ENCODE peak calls at places on chromosomes 4 and X, in five cellular contexts. W, V, K, D and B are unnamed samples.

GRCh38 chr4:161419822-161420221 is 744.0 kb downstream of the FSTL5 start:
- DNase-seq in W (no peak), V (no peak), K (no peak), D (no peak), B (peak)

GRCh38 chr4:80266902-80267380 is 477 bp downstream of the FGF5 start:
- DNase-seq in W (no peak), V (no peak), K (no peak), D (no peak), B (peak)

GRCh38 chr4:5566526-5566925 is 141.8 kb downstream of the EVC2 start:
- DNase-seq in W (no peak), V (no peak), K (no peak), D (no peak), B (no peak)

GRCh38 chr4:152382057-152382785 is 153.7 kb downstream of the FBXW7 start:
- DNase-seq in W (no peak), V (no peak), K (no peak), D (no peak), B (peak)

GRCh38 chrX:39945709-39946108 is 152.0 kb downstream of the BCOR start:
- DNase-seq in W (no peak), V (no peak), K (no peak), D (no peak), B (no peak)

GRCh38 chr4:188611143-188611542 is 471.9 kb downstream of the TRIML1 start:
- DNase-seq in W (no peak), V (no peak), K (no peak), D (no peak), B (no peak)

GRCh38 chrX:74536142-74537010 is 78.0 kb downstream of the RLIM start:
- DNase-seq in W (peak), V (peak), K (peak), D (no peak), B (peak)

GRCh38 chr4:15162465-15163283 is 160.4 kb downstream of the CPEB2 start:
- DNase-seq in W (peak), V (no peak), K (no peak), D (no peak), B (peak)

GRCh38 chr4:184355111-184355604 is 119.2 kb downstream of the IRF2 start:
- DNase-seq in W (peak), V (no peak), K (peak), D (peak), B (peak)

GRCh38 chrX:30521440-30522182 is 56.0 kb downstream of the TASL start:
- DNase-seq in W (no peak), V (no peak), K (no peak), D (no peak), B (no peak)

GRCh38 chr4:1472148-1472797 is 66.0 kb upstream of the NKX1-1 start:
- DNase-seq in W (no peak), V (peak), K (no peak), D (no peak), B (no peak)

GRCh38 chrX:13899607-13900006 is 82.7 kb upstream of the GPM6B start:
- DNase-seq in W (peak), V (no peak), K (no peak), D (peak), B (no peak)

GRCh38 chr4:129043523-129043922 is 49.8 kb downstream of the SCLT1 start:
- DNase-seq in W (peak), V (no peak), K (no peak), D (peak), B (peak)

GRCh38 chrX:48957477-48957826 is at the start of gene OTUD5:
- DNase-seq in W (peak), V (peak), K (peak), D (no peak), B (peak)

GRCh38 chr4:2450394-2451035 is 18.4 kb upstream of the RNF4 start:
- DNase-seq in W (no peak), V (peak), K (no peak), D (no peak), B (no peak)

GRCh38 chr4:16264798-16265197 is 38.5 kb upstream of the TAPT1 start:
- DNase-seq in W (peak), V (no peak), K (no peak), D (peak), B (peak)

GRCh38 chrX:120306640-120307039 is 4.6 kb downstream of the TMEM255A start:
- DNase-seq in W (no peak), V (no peak), K (no peak), D (no peak), B (no peak)

GRCh38 chrX:34848281-34848680 is 94.3 kb upstream of the FAM47B start:
- DNase-seq in W (no peak), V (no peak), K (no peak), D (peak), B (no peak)

GRCh38 chrX:3271485-3272186 is 74.8 kb downstream of the MXRA5 start:
- DNase-seq in W (peak), V (no peak), K (no peak), D (peak), B (peak)

GRCh38 chr4:41174444-41174843 is 39.9 kb downstream of the APBB2 start:
- DNase-seq in W (no peak), V (no peak), K (no peak), D (no peak), B (no peak)

GRCh38 chrX:7233632-7234406 is 85.9 kb upstream of the PUDP start:
- DNase-seq in W (no peak), V (no peak), K (no peak), D (no peak), B (no peak)

GRCh38 chrX:136030357-136031225 is 45.4 kb downstream of the SLC9A6 start:
- DNase-seq in W (peak), V (no peak), K (peak), D (no peak), B (no peak)

GRCh38 chrX:31178769-31179125 is 106.9 kb upstream of the FTHL17 start:
- DNase-seq in W (no peak), V (no peak), K (no peak), D (no peak), B (no peak)

GRCh38 chrX:12721042-12721441 is 70.2 kb upstream of the PRPS2 start:
- DNase-seq in W (no peak), V (no peak), K (no peak), D (no peak), B (no peak)

GRCh38 chrX:23822397-23822796 is 39.4 kb downstream of the SAT1 start:
- DNase-seq in W (no peak), V (no peak), K (no peak), D (no peak), B (no peak)

GRCh38 chrX:43615677-43616076 is 40.4 kb upstream of the MAOA start:
- DNase-seq in W (no peak), V (no peak), K (no peak), D (no peak), B (no peak)

GRCh38 chrX:152927858-152928760 is 30.2 kb downstream of the ZNF185 start:
- DNase-seq in W (no peak), V (no peak), K (no peak), D (no peak), B (no peak)

GRCh38 chrX:129980043-129980442 is 2.4 kb upstream of the BCORL1 start:
- DNase-seq in W (no peak), V (peak), K (peak), D (no peak), B (no peak)

GRCh38 chrX:130413415-130413814 is 11.6 kb downstream of the RBMX2 start:
- DNase-seq in W (no peak), V (no peak), K (no peak), D (no peak), B (no peak)

GRCh38 chrX:78024349-78025108 is 55.1 kb upstream of the PGAM4 start:
- DNase-seq in W (peak), V (no peak), K (no peak), D (no peak), B (peak)

GRCh38 chr4:2249526-2249991 is 7.6 kb upstream of the HAUS3 start:
- DNase-seq in W (peak), V (peak), K (no peak), D (no peak), B (no peak)

GRCh38 chr4:4555916-4556315 is 14.1 kb upstream of the STX18 start:
- DNase-seq in W (peak), V (no peak), K (no peak), D (peak), B (peak)

GRCh38 chr4:8694226-8694625 is 101.7 kb downstream of the CPZ start:
- DNase-seq in W (no peak), V (no peak), K (peak), D (no peak), B (no peak)

GRCh38 chr4:183430987-183431347 is 13.5 kb upstream of the CDKN2AIP start:
- DNase-seq in W (no peak), V (no peak), K (no peak), D (no peak), B (no peak)

GRCh38 chrX:64850371-64851082 is 125.7 kb downstream of the ZC4H2 start:
- DNase-seq in W (no peak), V (no peak), K (no peak), D (no peak), B (no peak)